ENCODE peak calls at places on chromosomes 13 and 19, in ten cellular contexts. Q, M, O, P, L, J, H, S, I and G are unnamed samples.

GRCh38 chr19:29247912-29248311 is 35.0 kb upstream of the UQCRFS1 start:
- DNase-seq in H (no peak), S (no peak), Q (no peak), L (no peak), M (no peak), J (no peak), P (peak; percentile 12), I (no peak), O (no peak), G (no peak)

GRCh38 chr19:33064778-33065550 is at the start of gene RHPN2:
- DNase-seq in L (peak; percentile 36), J (peak; percentile 88), S (peak; percentile 63), I (peak; percentile 65), Q (peak; percentile 14), P (peak; percentile 88), O (peak; percentile 97), H (peak; percentile 28), M (peak; percentile 65), G (peak; percentile 92)

GRCh38 chr19:38690832-38691231 is 43.4 kb downstream of the ACTN4 start:
- DNase-seq in L (no peak), O (no peak), M (no peak), Q (no peak), H (no peak), J (no peak), I (no peak), P (no peak), S (no peak), G (no peak)

GRCh38 chr13:98155475-98156111 is 12.7 kb downstream of the FARP1 start:
- DNase-seq in P (peak; percentile 20), H (no peak), M (no peak), O (no peak), Q (no peak), I (peak; percentile 67), J (no peak), S (no peak), L (no peak), G (no peak)

GRCh38 chr13:66138172-66138811 is 1091.8 kb downstream of the PCDH9 start:
- DNase-seq in O (no peak), L (peak; percentile 62), S (no peak), Q (no peak), J (no peak), P (no peak), I (no peak), M (no peak), H (peak; percentile 93), G (peak; percentile 34)

GRCh38 chr19:37778613-37779138 is 710 bp downstream of the ZNF573 start:
- DNase-seq in L (no peak), O (peak; percentile 35), M (no peak), S (no peak), Q (no peak), I (no peak), P (peak; percentile 29), H (peak; percentile 24), J (no peak), G (no peak)

GRCh38 chr13:45113809-45114208 is 6.5 kb upstream of the GTF2F2 start:
- DNase-seq in O (no peak), L (no peak), P (no peak), S (no peak), I (no peak), Q (no peak), H (no peak), M (no peak), J (no peak), G (no peak)

GRCh38 chr13:89457977-89458376 is 1786.8 kb downstream of the SLITRK5 start:
- DNase-seq in I (peak; percentile 86), S (no peak), P (peak; percentile 52), J (peak; percentile 17), O (no peak), M (no peak), H (no peak), L (no peak), Q (no peak), G (no peak)

GRCh38 chr13:96216543-96216942 is 126.6 kb downstream of the HS6ST3 start:
- DNase-seq in M (no peak), L (no peak), H (no peak), I (no peak), J (no peak), Q (no peak), P (no peak), S (no peak), O (no peak), G (no peak)

GRCh38 chr13:97567510-97568243 is 133.7 kb downstream of the RAP2A start:
- DNase-seq in L (peak; percentile 4), P (peak; percentile 53), S (peak; percentile 33), Q (no peak), H (no peak), J (peak; percentile 3), O (peak; percentile 31), M (no peak), I (no peak), G (peak; percentile 41)

GRCh38 chr13:106537521-106537920 is 2.1 kb upstream of the EFNB2 start:
- DNase-seq in J (no peak), O (no peak), I (no peak), L (no peak), S (no peak), M (no peak), P (no peak), H (no peak), Q (no peak), G (no peak)

GRCh38 chr13:87671031-87671823 is at the start of gene SLITRK5:
- DNase-seq in H (peak; percentile 93), O (peak; percentile 65), M (peak; percentile 38), P (peak; percentile 63), S (peak; percentile 68), I (peak; percentile 87), L (peak; percentile 51), J (peak; percentile 50), Q (peak; percentile 39), G (peak; percentile 74)

GRCh38 chr13:47250141-47250540 is 353.3 kb upstream of the HTR2A start:
- DNase-seq in I (peak; percentile 85), S (no peak), H (no peak), L (no peak), P (peak; percentile 56), M (no peak), Q (no peak), J (no peak), O (no peak), G (no peak)